ENCODE peak calls at places on chromosomes 5 and 9, in seven cellular contexts. One of them, this sample, is unnamed.

GRCh38 chr9:101472891-101473290 is 37.3 kb upstream of the ALDOB start:
- DNase-seq in foreskin keratinocyte: no peak
- DNase-seq in NCI-H1417: no peak
- DNase-seq in NCI-H748 treated with DMSO at 0.1 percent for 48 hours: no peak
- DNase-seq in nephron progenitor cell: no peak
- DNase-seq in NCI-H774: no peak
- DNase-seq in ovary: no peak
- DNase-seq in this sample: no peak

GRCh38 chr5:61327761-61328753 is 4.0 kb upstream of the ZSWIM6 start:
- DNase-seq in NCI-H774: no peak
- DNase-seq in NCI-H1417: no peak
- DNase-seq in ovary: no peak
- DNase-seq in NCI-H748 treated with DMSO at 0.1 percent for 48 hours: no peak
- DNase-seq in foreskin keratinocyte: peak; percentile 55
- DNase-seq in nephron progenitor cell: no peak
- DNase-seq in this sample: peak; percentile 65

GRCh38 chr9:6711403-6711802 is 46.4 kb upstream of the KDM4C start:
- DNase-seq in nephron progenitor cell: no peak
- DNase-seq in NCI-H774: no peak
- DNase-seq in foreskin keratinocyte: peak; percentile 17
- DNase-seq in NCI-H748 treated with DMSO at 0.1 percent for 48 hours: no peak
- DNase-seq in ovary: no peak
- DNase-seq in NCI-H1417: no peak
- DNase-seq in this sample: peak; percentile 66

GRCh38 chr9:80242022-80242421 is 670.3 kb downstream of the TLE4 start:
- DNase-seq in nephron progenitor cell: no peak
- DNase-seq in NCI-H1417: no peak
- DNase-seq in foreskin keratinocyte: no peak
- DNase-seq in NCI-H774: no peak
- DNase-seq in ovary: no peak
- DNase-seq in NCI-H748 treated with DMSO at 0.1 percent for 48 hours: no peak
- DNase-seq in this sample: no peak

GRCh38 chr5:170247363-170247762 is 14.6 kb downstream of the C5orf58 start:
- DNase-seq in NCI-H748 treated with DMSO at 0.1 percent for 48 hours: no peak
- DNase-seq in NCI-H774: no peak
- DNase-seq in foreskin keratinocyte: no peak
- DNase-seq in nephron progenitor cell: no peak
- DNase-seq in NCI-H1417: no peak
- DNase-seq in ovary: no peak
- DNase-seq in this sample: no peak

GRCh38 chr9:113999256-114000062 is 78.6 kb downstream of the AMBP start:
- DNase-seq in foreskin keratinocyte: no peak
- DNase-seq in NCI-H1417: no peak
- DNase-seq in nephron progenitor cell: no peak
- DNase-seq in NCI-H774: no peak
- DNase-seq in NCI-H748 treated with DMSO at 0.1 percent for 48 hours: no peak
- DNase-seq in ovary: no peak
- DNase-seq in this sample: no peak

GRCh38 chr9:137267933-137268355 is 9.6 kb upstream of the TOR4A start:
- DNase-seq in NCI-H1417: no peak
- DNase-seq in NCI-H748 treated with DMSO at 0.1 percent for 48 hours: no peak
- DNase-seq in foreskin keratinocyte: no peak
- DNase-seq in nephron progenitor cell: no peak
- DNase-seq in NCI-H774: no peak
- DNase-seq in ovary: no peak
- DNase-seq in this sample: no peak

GRCh38 chr9:21097817-21098216 is 20.1 kb upstream of the IFNB1 start:
- DNase-seq in ovary: no peak
- DNase-seq in nephron progenitor cell: no peak
- DNase-seq in foreskin keratinocyte: no peak
- DNase-seq in NCI-H1417: no peak
- DNase-seq in NCI-H748 treated with DMSO at 0.1 percent for 48 hours: no peak
- DNase-seq in NCI-H774: no peak
- DNase-seq in this sample: no peak

GRCh38 chr5:81633471-81633870 is 117.4 kb downstream of the SSBP2 start:
- DNase-seq in foreskin keratinocyte: no peak
- DNase-seq in nephron progenitor cell: no peak
- DNase-seq in NCI-H748 treated with DMSO at 0.1 percent for 48 hours: no peak
- DNase-seq in ovary: no peak
- DNase-seq in NCI-H1417: no peak
- DNase-seq in NCI-H774: no peak
- DNase-seq in this sample: no peak

GRCh38 chr5:102077920-102078319 is 218.2 kb downstream of the SLCO4C1 start:
- DNase-seq in NCI-H1417: no peak
- DNase-seq in nephron progenitor cell: no peak
- DNase-seq in NCI-H748 treated with DMSO at 0.1 percent for 48 hours: no peak
- DNase-seq in foreskin keratinocyte: no peak
- DNase-seq in NCI-H774: no peak
- DNase-seq in ovary: no peak
- DNase-seq in this sample: no peak

GRCh38 chr5:151238303-151238741 is 14.4 kb upstream of the CCDC69 start:
- DNase-seq in NCI-H774: no peak
- DNase-seq in foreskin keratinocyte: no peak
- DNase-seq in NCI-H748 treated with DMSO at 0.1 percent for 48 hours: no peak
- DNase-seq in ovary: peak; percentile 55
- DNase-seq in NCI-H1417: no peak
- DNase-seq in nephron progenitor cell: peak; percentile 19
- DNase-seq in this sample: no peak

GRCh38 chr9:2857564-2858198 is 13.8 kb upstream of the PUM3 start:
- DNase-seq in nephron progenitor cell: peak; percentile 73
- DNase-seq in ovary: peak; percentile 71
- DNase-seq in NCI-H1417: peak; percentile 80
- DNase-seq in NCI-H748 treated with DMSO at 0.1 percent for 48 hours: peak; percentile 73
- DNase-seq in NCI-H774: peak; percentile 80
- DNase-seq in foreskin keratinocyte: peak; percentile 15
- DNase-seq in this sample: peak; percentile 72

GRCh38 chr5:93581738-93582414 is 857 bp upstream of the NR2F1-AS1 start:
- DNase-seq in NCI-H774: peak; percentile 60
- DNase-seq in foreskin keratinocyte: no peak
- DNase-seq in NCI-H1417: peak; percentile 64
- DNase-seq in nephron progenitor cell: no peak
- DNase-seq in NCI-H748 treated with DMSO at 0.1 percent for 48 hours: peak; percentile 64
- DNase-seq in ovary: peak; percentile 67
- DNase-seq in this sample: no peak

GRCh38 chr9:100700689-100701318 is 122.9 kb downstream of the CAVIN4 start:
- DNase-seq in NCI-H748 treated with DMSO at 0.1 percent for 48 hours: peak; percentile 56
- DNase-seq in ovary: no peak
- DNase-seq in nephron progenitor cell: peak; percentile 33
- DNase-seq in NCI-H774: peak; percentile 23
- DNase-seq in NCI-H1417: peak; percentile 71
- DNase-seq in foreskin keratinocyte: no peak
- DNase-seq in this sample: no peak

GRCh38 chr9:113523421-113524141 is 60.1 kb downstream of the RGS3 start:
- DNase-seq in foreskin keratinocyte: no peak
- DNase-seq in NCI-H774: no peak
- DNase-seq in ovary: no peak
- DNase-seq in NCI-H748 treated with DMSO at 0.1 percent for 48 hours: no peak
- DNase-seq in NCI-H1417: no peak
- DNase-seq in nephron progenitor cell: no peak
- DNase-seq in this sample: peak; percentile 62

GRCh38 chr9:89933578-89933977 is 328.8 kb downstream of the GADD45G start:
- DNase-seq in NCI-H1417: no peak
- DNase-seq in nephron progenitor cell: no peak
- DNase-seq in ovary: no peak
- DNase-seq in NCI-H748 treated with DMSO at 0.1 percent for 48 hours: no peak
- DNase-seq in NCI-H774: no peak
- DNase-seq in foreskin keratinocyte: no peak
- DNase-seq in this sample: no peak

GRCh38 chr5:8114597-8115266 is 245.8 kb downstream of the MTRR start:
- DNase-seq in NCI-H748 treated with DMSO at 0.1 percent for 48 hours: no peak
- DNase-seq in NCI-H1417: peak; percentile 50
- DNase-seq in foreskin keratinocyte: no peak
- DNase-seq in NCI-H774: no peak
- DNase-seq in nephron progenitor cell: no peak
- DNase-seq in ovary: no peak
- DNase-seq in this sample: no peak

GRCh38 chr9:91312717-91313325 is 48.9 kb downstream of the AUH start:
- DNase-seq in NCI-H748 treated with DMSO at 0.1 percent for 48 hours: no peak
- DNase-seq in foreskin keratinocyte: peak; percentile 78
- DNase-seq in ovary: no peak
- DNase-seq in NCI-H774: no peak
- DNase-seq in NCI-H1417: no peak
- DNase-seq in nephron progenitor cell: no peak
- DNase-seq in this sample: no peak

GRCh38 chr5:139246394-139246793 is 47.1 kb upstream of the MATR3 start:
- DNase-seq in nephron progenitor cell: no peak
- DNase-seq in ovary: no peak
- DNase-seq in foreskin keratinocyte: no peak
- DNase-seq in NCI-H748 treated with DMSO at 0.1 percent for 48 hours: no peak
- DNase-seq in NCI-H1417: no peak
- DNase-seq in NCI-H774: no peak
- DNase-seq in this sample: peak; percentile 54

GRCh38 chr9:129716091-129716490 is 36.8 kb downstream of the PTGES start:
- DNase-seq in ovary: no peak
- DNase-seq in nephron progenitor cell: no peak
- DNase-seq in NCI-H748 treated with DMSO at 0.1 percent for 48 hours: no peak
- DNase-seq in NCI-H774: no peak
- DNase-seq in foreskin keratinocyte: no peak
- DNase-seq in NCI-H1417: no peak
- DNase-seq in this sample: peak; percentile 73

GRCh38 chr5:78594946-78595921 is 53.3 kb downstream of the LHFPL2 start:
- DNase-seq in NCI-H774: no peak
- DNase-seq in NCI-H748 treated with DMSO at 0.1 percent for 48 hours: no peak
- DNase-seq in nephron progenitor cell: no peak
- DNase-seq in foreskin keratinocyte: peak; percentile 79
- DNase-seq in ovary: peak; percentile 49
- DNase-seq in NCI-H1417: no peak
- DNase-seq in this sample: peak; percentile 76

GRCh38 chr9:121453232-121453892 is 46.3 kb downstream of the GGTA1 start:
- DNase-seq in foreskin keratinocyte: no peak
- DNase-seq in NCI-H774: no peak
- DNase-seq in NCI-H1417: no peak
- DNase-seq in ovary: no peak
- DNase-seq in nephron progenitor cell: no peak
- DNase-seq in NCI-H748 treated with DMSO at 0.1 percent for 48 hours: no peak
- DNase-seq in this sample: no peak

GRCh38 chr9:138065287-138065686 is 187.7 kb downstream of the CACNA1B start:
- DNase-seq in NCI-H774: no peak
- DNase-seq in NCI-H1417: no peak
- DNase-seq in foreskin keratinocyte: no peak
- DNase-seq in nephron progenitor cell: no peak
- DNase-seq in NCI-H748 treated with DMSO at 0.1 percent for 48 hours: no peak
- DNase-seq in ovary: no peak
- DNase-seq in this sample: no peak

GRCh38 chr5:81081461-81081835 is 121.3 kb downstream of the RASGRF2 start:
- DNase-seq in foreskin keratinocyte: no peak
- DNase-seq in ovary: peak; percentile 62
- DNase-seq in NCI-H774: no peak
- DNase-seq in nephron progenitor cell: no peak
- DNase-seq in NCI-H748 treated with DMSO at 0.1 percent for 48 hours: no peak
- DNase-seq in NCI-H1417: no peak
- DNase-seq in this sample: peak; percentile 21

GRCh38 chr9:96158909-96159575 is 142.9 kb downstream of the HSD17B3 start:
- DNase-seq in NCI-H748 treated with DMSO at 0.1 percent for 48 hours: no peak
- DNase-seq in ovary: no peak
- DNase-seq in NCI-H1417: no peak
- DNase-seq in NCI-H774: no peak
- DNase-seq in nephron progenitor cell: no peak
- DNase-seq in foreskin keratinocyte: no peak
- DNase-seq in this sample: no peak

GRCh38 chr9:18791074-18791473 is 241.9 kb downstream of the SAXO1 start:
- DNase-seq in NCI-H748 treated with DMSO at 0.1 percent for 48 hours: no peak
- DNase-seq in NCI-H774: no peak
- DNase-seq in foreskin keratinocyte: no peak
- DNase-seq in NCI-H1417: peak; percentile 2
- DNase-seq in nephron progenitor cell: peak; percentile 66
- DNase-seq in ovary: no peak
- DNase-seq in this sample: no peak

GRCh38 chr9:36862206-36863145 is 171.6 kb downstream of the PAX5 start:
- DNase-seq in NCI-H774: no peak
- DNase-seq in NCI-H1417: peak; percentile 23
- DNase-seq in foreskin keratinocyte: no peak
- DNase-seq in NCI-H748 treated with DMSO at 0.1 percent for 48 hours: no peak
- DNase-seq in ovary: no peak
- DNase-seq in nephron progenitor cell: peak; percentile 66
- DNase-seq in this sample: peak; percentile 79

GRCh38 chr9:84325347-84325982 is 15.1 kb downstream of the SLC28A3 start:
- DNase-seq in nephron progenitor cell: no peak
- DNase-seq in NCI-H1417: no peak
- DNase-seq in foreskin keratinocyte: no peak
- DNase-seq in NCI-H748 treated with DMSO at 0.1 percent for 48 hours: no peak
- DNase-seq in NCI-H774: no peak
- DNase-seq in ovary: no peak
- DNase-seq in this sample: no peak

GRCh38 chr5:9523090-9523813 is 22.6 kb downstream of the SEMA5A start:
- DNase-seq in ovary: no peak
- DNase-seq in nephron progenitor cell: no peak
- DNase-seq in NCI-H774: no peak
- DNase-seq in foreskin keratinocyte: no peak
- DNase-seq in NCI-H1417: no peak
- DNase-seq in NCI-H748 treated with DMSO at 0.1 percent for 48 hours: peak; percentile 88
- DNase-seq in this sample: no peak

This sample was measured in AG08396.